ENCODE peak calls at places on chromosomes 1 and 21, in five cellular contexts. One of them, this sample, is unnamed.

GRCh38 chr1:151574575-151575529 is 34.7 kb downstream of the TUFT1 start:
- DNase-seq in astrocyte of the cerebellum: no peak
- DNase-seq in A549: peak; percentile 67
- DNase-seq in AG04450: no peak
- DNase-seq in CD8-positive, alpha-beta T cell: no peak
- DNase-seq in this sample: no peak

GRCh38 chr1:236172041-236172579 is 29.8 kb downstream of the GPR137B start:
- DNase-seq in A549: no peak
- DNase-seq in AG04450: no peak
- DNase-seq in CD8-positive, alpha-beta T cell: no peak
- DNase-seq in astrocyte of the cerebellum: no peak
- DNase-seq in this sample: no peak

GRCh38 chr1:233215135-233215722 is 80.3 kb downstream of the PCNX2 start:
- DNase-seq in AG04450: no peak
- DNase-seq in A549: no peak
- DNase-seq in astrocyte of the cerebellum: no peak
- DNase-seq in CD8-positive, alpha-beta T cell: no peak
- DNase-seq in this sample: no peak

GRCh38 chr1:18339161-18339560 is 141.6 kb upstream of the KLHDC7A start:
- DNase-seq in astrocyte of the cerebellum: no peak
- DNase-seq in CD8-positive, alpha-beta T cell: no peak
- DNase-seq in AG04450: no peak
- DNase-seq in A549: no peak
- DNase-seq in this sample: no peak

GRCh38 chr1:89295187-89295586 is 22.5 kb upstream of the GBP5 start:
- DNase-seq in AG04450: no peak
- DNase-seq in A549: no peak
- DNase-seq in astrocyte of the cerebellum: no peak
- DNase-seq in CD8-positive, alpha-beta T cell: no peak
- DNase-seq in this sample: no peak

GRCh38 chr1:218633238-218633948 is 288.3 kb downstream of the TGFB2 start:
- DNase-seq in CD8-positive, alpha-beta T cell: no peak
- DNase-seq in astrocyte of the cerebellum: no peak
- DNase-seq in A549: no peak
- DNase-seq in AG04450: no peak
- DNase-seq in this sample: peak; percentile 45

GRCh38 chr1:198667186-198667585 is 28.3 kb downstream of the PTPRC start:
- DNase-seq in CD8-positive, alpha-beta T cell: no peak
- DNase-seq in AG04450: no peak
- DNase-seq in A549: no peak
- DNase-seq in astrocyte of the cerebellum: no peak
- DNase-seq in this sample: no peak

GRCh38 chr1:111219466-111220286 is 7.8 kb upstream of the CHI3L2 start:
- DNase-seq in AG04450: no peak
- DNase-seq in A549: no peak
- DNase-seq in astrocyte of the cerebellum: no peak
- DNase-seq in CD8-positive, alpha-beta T cell: no peak
- DNase-seq in this sample: no peak

GRCh38 chr1:7732331-7732730 is 38.8 kb upstream of the VAMP3 start:
- DNase-seq in CD8-positive, alpha-beta T cell: no peak
- DNase-seq in A549: no peak
- DNase-seq in astrocyte of the cerebellum: no peak
- DNase-seq in AG04450: no peak
- DNase-seq in this sample: no peak

GRCh38 chr21:42701706-42702456 is 48.5 kb downstream of the PDE9A start:
- DNase-seq in A549: no peak
- DNase-seq in astrocyte of the cerebellum: no peak
- DNase-seq in CD8-positive, alpha-beta T cell: no peak
- DNase-seq in AG04450: no peak
- DNase-seq in this sample: no peak

GRCh38 chr1:88557044-88557443 is 127.0 kb upstream of the PKN2 start:
- DNase-seq in CD8-positive, alpha-beta T cell: no peak
- DNase-seq in A549: no peak
- DNase-seq in AG04450: no peak
- DNase-seq in astrocyte of the cerebellum: no peak
- DNase-seq in this sample: no peak

GRCh38 chr1:48931571-48932251 is 155.0 kb upstream of the BEND5 start:
- DNase-seq in CD8-positive, alpha-beta T cell: no peak
- DNase-seq in A549: peak; percentile 77
- DNase-seq in astrocyte of the cerebellum: peak; percentile 67
- DNase-seq in AG04450: no peak
- DNase-seq in this sample: peak; percentile 92

DNA sequence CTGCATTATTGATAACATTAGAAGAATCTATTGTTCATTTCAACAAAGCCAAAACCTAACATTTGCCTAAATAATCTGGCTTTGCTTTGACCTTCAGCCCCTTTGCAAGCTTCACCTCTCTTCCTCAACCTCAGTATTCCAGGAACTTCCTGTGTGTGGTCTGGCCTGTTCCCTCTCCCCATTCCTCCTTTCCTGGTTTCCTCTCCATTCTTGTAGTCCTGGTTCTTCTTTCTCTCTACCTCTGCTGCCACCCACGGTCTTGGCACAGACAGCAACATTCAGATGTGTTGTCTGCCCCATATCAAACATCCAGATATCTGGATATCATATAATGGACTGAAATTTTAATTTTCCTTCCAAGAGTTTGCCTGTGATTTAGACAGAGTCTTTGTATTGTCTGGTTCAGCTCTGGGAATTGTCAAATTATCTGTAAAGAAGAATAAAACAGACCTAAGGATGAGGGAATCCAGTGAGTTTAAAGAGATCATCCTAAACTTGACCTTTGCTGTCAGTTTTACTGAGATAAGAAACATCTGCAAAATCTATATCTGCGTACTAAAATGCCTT is 148.1 kb upstream of the KCTD3 start:
- DNase-seq in A549: no peak
- DNase-seq in astrocyte of the cerebellum: no peak
- DNase-seq in CD8-positive, alpha-beta T cell: no peak
- DNase-seq in AG04450: no peak
- DNase-seq in this sample: no peak
- H3K4me3 ChIP-seq in A549: no peak overlapping the region
- H3K4me3 ChIP-seq in astrocyte of the cerebellum: no peak overlapping the region
- H3K4me3 ChIP-seq in CD8-positive, alpha-beta T cell: no peak overlapping the region
- H3K4me3 ChIP-seq in AG04450: no peak overlapping the region
- H3K4me3 ChIP-seq in this sample: no peak overlapping the region

GRCh38 chr1:60596791-60597748 is 485.3 kb upstream of the NFIA start:
- DNase-seq in A549: no peak
- DNase-seq in astrocyte of the cerebellum: no peak
- DNase-seq in CD8-positive, alpha-beta T cell: no peak
- DNase-seq in AG04450: no peak
- DNase-seq in this sample: no peak
- TF ChIP-seq CTCF in A549: no peak
- TF ChIP-seq CTCF in astrocyte of the cerebellum: no peak
- TF ChIP-seq CTCF in CD8-positive, alpha-beta T cell: no peak
- TF ChIP-seq CTCF in AG04450: no peak
- TF ChIP-seq CTCF in this sample: peak; percentile 6

DNA sequence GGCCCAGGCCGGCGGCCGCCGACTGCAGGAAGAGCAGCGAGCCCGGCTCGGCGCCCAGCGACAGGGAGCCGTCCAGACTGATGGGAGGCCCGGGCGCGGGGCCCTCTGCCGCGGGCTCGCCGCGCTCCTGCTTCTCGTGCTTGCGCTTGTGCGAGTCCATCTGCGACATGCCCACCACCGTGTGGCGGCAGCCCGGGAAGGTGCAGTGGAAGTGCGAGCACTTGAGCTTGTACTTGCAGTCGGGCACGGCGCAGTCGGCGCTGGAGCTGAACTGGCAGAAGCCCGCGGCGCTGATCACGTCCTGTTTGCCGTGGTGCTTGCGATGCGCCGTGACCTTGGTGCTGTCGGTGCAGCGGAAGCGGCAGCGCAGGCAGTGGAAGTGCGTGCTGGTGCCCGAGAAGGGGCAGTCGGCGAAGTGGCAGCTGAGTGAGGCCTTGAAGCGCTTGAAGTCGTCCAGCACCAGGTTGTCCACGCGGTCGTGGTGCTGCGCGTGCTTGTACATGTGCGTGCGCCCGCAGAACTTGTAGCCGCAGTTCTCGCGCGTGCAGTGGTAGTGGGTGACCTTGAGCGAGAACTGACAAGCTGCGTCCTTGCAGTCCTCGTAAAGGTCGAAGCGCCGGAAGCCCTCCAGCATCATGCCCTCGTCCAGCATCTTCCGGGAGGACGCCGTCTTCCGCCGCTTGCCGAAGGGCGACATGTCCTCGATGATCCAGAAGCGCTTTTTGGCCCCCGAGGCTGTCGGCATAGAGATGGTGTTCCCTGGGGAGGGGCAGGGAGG is 157.0 kb downstream of the CASZ1 start:
- DNase-seq in A549: no peak
- DNase-seq in AG04450: no peak
- DNase-seq in astrocyte of the cerebellum: no peak
- DNase-seq in CD8-positive, alpha-beta T cell: no peak
- DNase-seq in this sample: no peak
- H3K4me3 ChIP-seq in A549: no peak overlapping the region
- H3K4me3 ChIP-seq in AG04450: no peak overlapping the region
- H3K4me3 ChIP-seq in astrocyte of the cerebellum: no peak overlapping the region
- H3K4me3 ChIP-seq in CD8-positive, alpha-beta T cell: no peak overlapping the region
- H3K4me3 ChIP-seq in this sample: no peak overlapping the region

GRCh38 chr1:15627343-15627988 is 10.2 kb downstream of the DDI2 start:
- DNase-seq in astrocyte of the cerebellum: no peak
- DNase-seq in AG04450: no peak
- DNase-seq in A549: no peak
- DNase-seq in CD8-positive, alpha-beta T cell: no peak
- DNase-seq in this sample: no peak
- TF ChIP-seq CTCF in astrocyte of the cerebellum: no peak
- TF ChIP-seq CTCF in AG04450: no peak
- TF ChIP-seq CTCF in A549: no peak
- TF ChIP-seq CTCF in CD8-positive, alpha-beta T cell: no peak
- TF ChIP-seq CTCF in this sample: no peak

DNA sequence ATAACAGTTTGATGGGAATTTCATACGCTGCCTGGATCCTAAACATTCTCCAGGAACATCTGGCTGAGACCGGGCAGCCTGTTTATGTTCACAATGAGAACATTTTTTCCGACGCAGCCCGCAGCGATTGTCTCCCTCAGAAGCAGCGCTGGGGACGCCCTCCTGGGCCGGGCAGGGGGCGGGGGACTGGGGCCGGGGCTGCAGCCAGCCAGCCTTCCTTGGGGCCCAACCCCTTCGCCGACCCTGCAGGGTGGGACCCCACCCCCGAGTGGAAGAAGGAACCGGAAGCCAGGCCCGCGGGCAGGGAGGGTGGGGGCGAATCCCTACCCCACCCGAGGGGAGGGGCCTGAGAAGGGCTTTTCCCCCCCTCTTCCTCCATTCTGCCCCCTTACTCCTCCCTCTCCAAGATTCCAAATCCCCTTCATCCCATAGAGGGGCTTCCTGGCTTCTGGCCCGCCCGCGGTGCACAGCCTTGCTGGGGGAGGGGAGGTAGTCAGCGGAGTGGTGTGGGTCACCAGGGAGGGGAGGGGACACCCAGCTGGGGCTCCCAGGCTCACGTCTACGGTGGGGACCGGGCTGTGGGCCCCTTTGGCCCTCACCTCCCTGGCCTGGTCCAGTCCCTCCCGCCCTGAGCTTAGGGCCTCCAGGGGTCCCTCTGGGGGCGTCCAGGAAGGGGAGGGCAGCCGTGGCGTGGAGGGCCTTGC is 60.6 kb downstream of the WNT9A start:
- DNase-seq in AG04450: peak; percentile 30
- DNase-seq in CD8-positive, alpha-beta T cell: peak; percentile 68
- DNase-seq in astrocyte of the cerebellum: no peak
- DNase-seq in A549: no peak
- DNase-seq in this sample: no peak
- H3K4me3 ChIP-seq in AG04450: peak overlapping the region; percentile 25
- H3K4me3 ChIP-seq in CD8-positive, alpha-beta T cell: peak overlapping the region; percentile 48
- H3K4me3 ChIP-seq in astrocyte of the cerebellum: no peak overlapping the region
- H3K4me3 ChIP-seq in A549: no peak overlapping the region
- H3K4me3 ChIP-seq in this sample: peak overlapping the region; percentile 34